ENCODE peak calls at places on chromosomes 11 and 22, in four cellular contexts. B is foreskin keratinocyte, R is endothelial cell of umbilical vein, I is ovary. Q is an unnamed sample. For H3K4me1, the result is how much of the 10 kb centered on the place peaks cover.

GRCh38 chr11:83521647-83522596 is 235.8 kb upstream of the CCDC90B start:
- DNase-seq in B (no peak), R (no peak), I (no peak), Q (no peak)

GRCh38 chr11:76620471-76620870 is 50.1 kb downstream of the LRRC32 start:
- DNase-seq in B (peak), R (peak), I (no peak), Q (peak)

GRCh38 chr22:37746366-37747089 is 49.7 kb downstream of the TRIOBP start:
- DNase-seq in B (no peak), R (peak), I (peak), Q (peak)

GRCh38 chr11:78406568-78407196 is 10.9 kb downstream of the GAB2 start:
- DNase-seq in B (peak), R (no peak), I (no peak), Q (no peak)

GRCh38 chr11:3222941-3223905 is 4.6 kb upstream of the MRGPRG start:
- DNase-seq in B (no peak), R (no peak), I (no peak), Q (no peak)

GRCh38 chr11:119747868-119748660 is 19.1 kb upstream of the NECTIN1 start:
- DNase-seq in B (no peak), R (no peak), I (no peak), Q (no peak)

GRCh38 chr11:116948375-116948774 is 111.0 kb upstream of the APOA1 start:
- DNase-seq in B (peak), R (no peak), I (no peak), Q (no peak)

GRCh38 chr11:46659908-46660307 is 40.5 kb downstream of the ARHGAP1 start:
- DNase-seq in B (no peak), R (no peak), I (no peak), Q (peak)

GRCh38 chr11:44994753-44995152 is 44.1 kb upstream of the TP53I11 start:
- DNase-seq in B (no peak), R (no peak), I (no peak), Q (no peak)

GRCh38 chr11:78298216-78298860 is 109.6 kb downstream of the USP35 start:
- DNase-seq in B (no peak), R (no peak), I (no peak), Q (no peak)

GRCh38 chr11:96264364-96264763 is 78.6 kb downstream of the MAML2 start:
- DNase-seq in B (no peak), R (no peak), I (no peak), Q (no peak)

GRCh38 chr11:61874460-61874809 is 16.9 kb downstream of the FADS3 start:
- DNase-seq in B (no peak), R (no peak), I (no peak), Q (no peak)

GRCh38 chr11:44928807-44929206 is 21.9 kb downstream of the TP53I11 start:
- DNase-seq in B (no peak), R (no peak), I (no peak), Q (no peak)

GRCh38 chr11:124840666-124841065 is 24.6 kb upstream of the ROBO3 start:
- DNase-seq in B (no peak), R (no peak), I (no peak), Q (no peak)

GRCh38 chr11:124839972-124840621 is 25.1 kb upstream of the ROBO3 start:
- DNase-seq in B (no peak), R (no peak), I (no peak), Q (no peak)

GRCh38 chr11:124843616-124843910 is 21.7 kb upstream of the ROBO3 start:
- DNase-seq in B (no peak), R (no peak), I (no peak), Q (no peak)

GRCh38 chr11:124841186-124841585 is 24.0 kb upstream of the ROBO3 start:
- DNase-seq in B (no peak), R (no peak), I (no peak), Q (no peak)

DNA sequence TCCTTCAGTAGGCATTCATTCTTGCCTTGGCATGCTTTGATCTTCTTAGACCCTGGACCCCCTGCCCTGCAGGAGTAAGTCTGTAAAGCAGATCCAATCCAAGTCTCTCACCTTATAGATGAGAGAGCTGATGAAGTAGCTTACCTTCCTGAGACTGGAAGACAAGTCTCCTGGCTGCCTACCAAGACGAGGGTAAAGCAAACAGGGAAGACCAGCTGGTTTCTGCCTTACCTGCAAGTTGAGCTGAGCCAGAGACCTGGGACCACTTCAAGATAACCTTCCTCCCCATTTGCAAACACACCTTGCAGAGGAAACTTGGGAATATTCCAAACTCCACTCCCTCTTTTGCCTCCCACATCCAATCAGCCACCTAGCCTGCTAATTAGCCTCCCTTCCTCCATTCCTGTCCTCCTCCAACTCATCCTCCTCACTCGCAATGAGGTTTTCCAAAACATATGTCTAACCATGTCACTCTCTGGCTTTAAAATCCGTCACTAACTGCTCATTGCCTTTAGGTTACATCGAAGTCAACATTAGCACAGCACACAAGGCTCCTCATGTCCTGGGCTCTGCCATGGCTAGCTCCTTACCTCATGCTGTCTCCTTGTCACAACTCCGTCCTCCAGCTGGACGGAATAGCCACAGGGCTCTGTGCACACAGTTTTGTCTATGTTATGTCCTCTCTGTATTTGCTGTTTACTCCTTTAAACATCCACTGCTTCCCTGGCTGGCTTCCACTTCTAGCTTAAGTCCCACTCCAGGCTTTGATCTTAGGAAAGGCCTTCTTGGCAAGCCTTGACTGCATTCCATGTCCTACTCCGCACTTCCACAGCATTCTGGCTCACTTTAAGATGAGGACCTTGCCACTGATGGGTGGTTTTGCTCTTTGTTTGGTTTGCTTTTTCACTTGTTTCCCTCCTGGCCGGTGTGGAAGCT is 23.2 kb upstream of the ROBO3 start:
- DNase-seq in B (no peak), R (no peak), I (no peak), Q (no peak)
- H3K4me1 ChIP-seq in B (under half), R (under half), I (under half), Q (under half)

DNA sequence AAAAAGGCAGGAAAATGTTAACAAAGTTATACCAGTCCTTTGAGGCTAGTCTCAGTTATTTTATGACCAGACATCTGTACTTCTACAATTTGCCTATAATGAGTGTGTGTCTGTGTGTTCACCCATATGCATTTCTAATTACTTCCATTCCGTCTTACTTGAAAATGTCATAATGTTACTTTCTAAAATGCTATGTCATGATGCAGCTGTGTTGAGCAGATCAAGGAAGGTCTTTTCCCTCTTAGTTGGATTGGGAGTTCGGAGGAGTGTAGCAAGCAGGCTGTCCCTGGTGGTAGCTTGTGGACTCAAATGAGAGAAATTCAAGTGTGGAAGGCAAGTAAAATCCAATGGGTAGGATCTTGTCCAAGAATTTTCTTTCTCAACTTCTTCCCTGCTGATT is 3.0 kb downstream of the SNX19 start:
- DNase-seq in B (no peak), R (no peak), I (no peak), Q (no peak)
- H3K4me1 ChIP-seq in B (under half), R (under half), I (under half), Q (half or more)

DNA sequence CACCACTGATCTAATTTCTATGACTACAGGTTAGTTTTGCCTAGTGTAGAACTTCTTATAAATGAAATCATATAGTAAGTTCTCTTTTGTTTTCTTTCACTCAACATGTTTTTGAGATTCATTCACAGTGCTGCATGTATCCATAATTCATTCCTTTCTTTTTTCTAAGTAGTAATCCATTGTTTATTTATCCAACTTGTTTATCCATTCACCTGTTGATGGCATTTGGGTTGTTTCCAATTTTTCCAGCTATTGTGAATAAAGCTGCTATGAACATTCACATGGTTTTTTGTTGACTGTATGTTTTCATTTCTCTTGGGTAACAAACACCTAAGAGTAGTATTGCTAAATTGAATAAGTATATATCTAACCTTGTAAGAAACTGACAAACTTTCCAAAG is 23.5 kb downstream of the MRTFA start:
- DNase-seq in B (no peak), R (no peak), I (no peak), Q (no peak)
- H3K4me1 ChIP-seq in B (under half), R (under half), I (under half), Q (under half)

DNA sequence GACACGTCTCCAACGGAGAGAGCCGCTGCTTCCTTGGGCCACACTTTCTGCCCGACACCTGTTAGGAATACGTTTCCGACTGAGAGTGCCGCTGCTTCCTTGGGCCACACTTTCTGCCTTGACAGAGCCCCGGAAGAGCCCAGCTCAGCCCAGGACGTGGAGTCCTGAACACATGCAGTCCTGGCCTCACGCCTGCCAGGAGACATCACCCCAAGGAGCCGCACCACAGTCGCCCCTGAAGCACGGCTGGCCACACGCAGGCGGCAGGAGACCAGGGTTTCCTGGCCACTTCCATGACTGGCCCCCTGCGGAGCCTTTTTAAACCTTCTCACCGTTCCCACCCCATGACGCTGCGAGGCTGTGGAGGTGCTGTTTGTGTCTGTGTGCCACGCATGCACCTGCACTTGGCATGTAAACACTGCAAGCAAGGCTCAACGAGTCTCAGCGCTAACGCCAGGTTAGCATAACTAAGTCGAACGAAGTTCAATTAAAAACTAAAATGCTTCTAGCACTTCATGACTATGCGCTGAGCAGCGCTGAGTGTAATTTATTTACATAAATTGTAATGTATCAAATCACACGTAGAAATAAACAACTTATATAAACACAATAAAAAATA is 8.8 kb downstream of the TOLLIP start:
- DNase-seq in B (no peak), R (no peak), I (peak), Q (no peak)
- H3K4me1 ChIP-seq in B (under half), R (under half), I (under half), Q (under half)

GRCh38 chr22:46073683-46074504 is 76.4 kb upstream of the PPARA start:
- DNase-seq in B (no peak), R (peak), I (no peak), Q (peak)
- H3K4me1 ChIP-seq in B (under half), R (under half), I (under half), Q (under half)

GRCh38 chr11:79982185-79982584 is 541.4 kb upstream of the TENM4 start:
- DNase-seq in B (no peak), R (no peak), I (no peak), Q (no peak)

GRCh38 chr11:79980916-79981315 is 540.1 kb upstream of the TENM4 start:
- DNase-seq in B (no peak), R (no peak), I (no peak), Q (no peak)
- H3K4me1 ChIP-seq in B (under half), R (under half), I (under half), Q (under half)

GRCh38 chr22:32839776-32840571 is 38.5 kb downstream of the TIMP3 start:
- DNase-seq in B (no peak), R (no peak), I (peak), Q (no peak)

GRCh38 chr22:32841175-32841574 is 39.7 kb downstream of the TIMP3 start:
- DNase-seq in B (no peak), R (no peak), I (no peak), Q (no peak)

GRCh38 chr22:32837803-32838202 is 36.3 kb downstream of the TIMP3 start:
- DNase-seq in B (no peak), R (no peak), I (no peak), Q (no peak)

GRCh38 chr22:32836286-32836859 is 34.9 kb downstream of the TIMP3 start:
- DNase-seq in B (no peak), R (no peak), I (no peak), Q (peak)

DNA sequence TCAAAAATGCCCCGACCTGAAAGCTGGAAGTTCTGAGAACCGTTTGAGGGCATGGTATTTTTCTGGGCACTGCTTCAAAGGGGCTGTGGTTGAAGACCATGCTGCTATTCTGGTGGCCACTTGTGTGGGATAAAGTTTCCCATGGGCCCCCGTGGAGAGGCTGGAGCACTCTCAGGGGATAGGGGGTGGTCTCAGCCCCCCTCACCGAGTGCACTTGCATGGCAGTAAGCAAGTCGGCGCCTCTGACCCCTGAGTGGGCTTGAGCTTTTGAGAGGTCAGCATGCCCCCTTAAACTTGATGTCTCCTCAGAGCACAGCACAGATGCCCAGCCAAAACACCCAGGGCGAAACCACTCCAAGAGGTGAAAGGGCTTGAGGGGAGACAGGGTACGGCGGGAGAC is 35.6 kb downstream of the TIMP3 start:
- DNase-seq in B (no peak), R (no peak), I (no peak), Q (no peak)
- H3K4me1 ChIP-seq in B (under half), R (under half), I (under half), Q (under half)

GRCh38 chr11:128521697-128522062 is 65.7 kb downstream of the ETS1 start:
- DNase-seq in B (no peak), R (no peak), I (peak), Q (peak)

GRCh38 chr11:128520886-128521696 is 66.3 kb downstream of the ETS1 start:
- DNase-seq in B (no peak), R (no peak), I (peak), Q (peak)

GRCh38 chr11:128522943-128523518 is 64.3 kb downstream of the ETS1 start:
- DNase-seq in B (no peak), R (no peak), I (no peak), Q (no peak)

GRCh38 chr11:128523616-128524015 is 63.7 kb downstream of the ETS1 start:
- DNase-seq in B (peak), R (no peak), I (no peak), Q (peak)

GRCh38 chr11:128522063-128522942 is 65.1 kb downstream of the ETS1 start:
- DNase-seq in B (peak), R (peak), I (peak), Q (peak)
- H3K4me1 ChIP-seq in B (under half), R (half or more), I (under half), Q (half or more)

GRCh38 chr11:72701466-72701865 is 27.2 kb upstream of the PDE2A start:
- DNase-seq in B (no peak), R (no peak), I (no peak), Q (no peak)
- H3K4me1 ChIP-seq in B (under half), R (under half), I (under half), Q (under half)

GRCh38 chr11:65554842-65555395 is 3.2 kb downstream of the LTBP3 start:
- DNase-seq in B (no peak), R (no peak), I (no peak), Q (no peak)
- H3K4me1 ChIP-seq in B (under half), R (under half), I (under half), Q (under half)